ENCODE peak calls at places on chromosomes 5 and 9, in four cellular contexts. One of them, this sample, is unnamed.

GRCh38 chr9:98867109-98867433 is 59.6 kb downstream of the GALNT12 start:
- DNase-seq in SHP77: no peak
- DNase-seq in PC-3: no peak
- DNase-seq in NCI-H460: no peak
- DNase-seq in this sample: no peak

GRCh38 chr5:146785065-146785464 is 93.5 kb downstream of the PPP2R2B start:
- DNase-seq in NCI-H460: no peak
- DNase-seq in SHP77: no peak
- DNase-seq in PC-3: no peak
- DNase-seq in this sample: no peak

GRCh38 chr5:169856571-169856970 is 123.7 kb downstream of the INSYN2B start:
- DNase-seq in SHP77: no peak
- DNase-seq in NCI-H460: peak; percentile 77
- DNase-seq in PC-3: peak; percentile 81
- DNase-seq in this sample: peak; percentile 71

GRCh38 chr9:127148014-127148413 is 25.6 kb upstream of the ANGPTL2 start:
- DNase-seq in NCI-H460: no peak
- DNase-seq in SHP77: no peak
- DNase-seq in PC-3: no peak
- DNase-seq in this sample: no peak

GRCh38 chr9:127081250-127082185 is 40.9 kb downstream of the ANGPTL2 start:
- DNase-seq in SHP77: no peak
- DNase-seq in NCI-H460: no peak
- DNase-seq in PC-3: no peak
- DNase-seq in this sample: no peak

GRCh38 chr5:164687391-164687790 is 1182.0 kb downstream of the MAT2B start:
- DNase-seq in NCI-H460: no peak
- DNase-seq in PC-3: no peak
- DNase-seq in SHP77: no peak
- DNase-seq in this sample: no peak

GRCh38 chr5:142884029-142884428 is 113.9 kb downstream of the ARHGAP26 start:
- DNase-seq in SHP77: no peak
- DNase-seq in NCI-H460: no peak
- DNase-seq in PC-3: no peak
- DNase-seq in this sample: no peak

GRCh38 chr9:137064027-137064879 is 6.1 kb downstream of the SAPCD2 start:
- DNase-seq in PC-3: peak; percentile 46
- DNase-seq in NCI-H460: peak; percentile 56
- DNase-seq in SHP77: no peak
- DNase-seq in this sample: peak; percentile 84

GRCh38 chr5:170315154-170315553 is 17.6 kb upstream of the LCP2 start:
- DNase-seq in SHP77: no peak
- DNase-seq in NCI-H460: no peak
- DNase-seq in PC-3: no peak
- DNase-seq in this sample: no peak

GRCh38 chr9:133505186-133505830 is 19.5 kb downstream of the MYMK start:
- DNase-seq in SHP77: no peak
- DNase-seq in NCI-H460: no peak
- DNase-seq in PC-3: no peak
- DNase-seq in this sample: no peak

GRCh38 chr9:124257070-124257864 is 482 bp upstream of the NEK6 start:
- DNase-seq in SHP77: no peak
- DNase-seq in PC-3: peak; percentile 4
- DNase-seq in NCI-H460: no peak
- DNase-seq in this sample: no peak

GRCh38 chr5:113022661-113023060 is 46.1 kb downstream of the DCP2 start:
- DNase-seq in PC-3: peak; percentile 58
- DNase-seq in SHP77: no peak
- DNase-seq in NCI-H460: peak; percentile 33
- DNase-seq in this sample: no peak

GRCh38 chr9:137277329-137278041 is at the start of gene TOR4A:
- DNase-seq in PC-3: peak; percentile 86
- DNase-seq in SHP77: no peak
- DNase-seq in NCI-H460: peak; percentile 89
- DNase-seq in this sample: peak; percentile 99

GRCh38 chr5:137613554-137614265 is 114.6 kb upstream of the SPOCK1 start:
- DNase-seq in PC-3: peak; percentile 13
- DNase-seq in NCI-H460: no peak
- DNase-seq in SHP77: no peak
- DNase-seq in this sample: no peak

GRCh38 chr9:96117398-96118060 is 184.4 kb downstream of the HSD17B3 start:
- DNase-seq in NCI-H460: no peak
- DNase-seq in SHP77: no peak
- DNase-seq in PC-3: no peak
- DNase-seq in this sample: no peak

GRCh38 chr9:119179701-119180100 is 189.5 kb downstream of the BRINP1 start:
- DNase-seq in NCI-H460: no peak
- DNase-seq in PC-3: no peak
- DNase-seq in SHP77: no peak
- DNase-seq in this sample: no peak

This sample was measured in RKO.